ENCODE peak calls at places on chromosomes 13 and 19, in four cellular contexts. E is fibroblast of the conjunctiva, B is uterus, J is neural crest cell. N is an unnamed sample.

GRCh38 chr13:39023316-39023715 is 14.6 kb downstream of the PROSER1 start:
- DNase-seq in J (no peak), E (no peak), B (no peak), N (peak)

GRCh38 chr19:48962029-48962848 is 2.9 kb upstream of the FTL start:
- DNase-seq in J (no peak), B (no peak), E (no peak), N (no peak)

GRCh38 chr19:46753420-46754155 is 7.3 kb upstream of the STRN4 start:
- DNase-seq in J (peak), B (no peak), E (no peak), N (no peak)

GRCh38 chr19:12891553-12892021 is 627 bp downstream of the GCDH start:
- DNase-seq in E (no peak), J (no peak), B (no peak), N (no peak)

GRCh38 chr19:30214651-30215051 is 157.5 kb upstream of the ZNF536 start:
- DNase-seq in E (no peak), J (no peak), B (no peak), N (no peak)

GRCh38 chr13:26979334-26979733 is 192.3 kb downstream of the USP12 start:
- DNase-seq in E (no peak), J (no peak), B (no peak), N (no peak)

GRCh38 chr19:17747205-17748098 is 3.8 kb upstream of the FCHO1 start:
- DNase-seq in J (peak), E (peak), B (peak), N (peak)

GRCh38 chr13:22744688-22745452 is 435.9 kb upstream of the SGCG start:
- DNase-seq in J (no peak), B (no peak), E (no peak), N (no peak)

GRCh38 chr13:113077566-113077952 is 28.0 kb upstream of the F7 start:
- DNase-seq in B (no peak), E (no peak), J (no peak), N (no peak)

GRCh38 chr19:47719047-47719885 is 6.0 kb downstream of the EHD2 start:
- DNase-seq in B (peak), E (peak), J (no peak), N (peak)

GRCh38 chr13:100521912-100522490 is 66.6 kb downstream of the GGACT start:
- DNase-seq in J (no peak), E (no peak), B (no peak), N (no peak)

GRCh38 chr13:21556051-21556450 is 47.9 kb downstream of the MICU2 start:
- DNase-seq in E (no peak), B (no peak), J (no peak), N (no peak)

GRCh38 chr13:114096031-114096485 is 36.4 kb downstream of the RASA3 start:
- DNase-seq in E (no peak), J (no peak), B (no peak), N (no peak)

GRCh38 chr19:50972795-50973376 is 3.5 kb upstream of the KLK6 start:
- DNase-seq in J (no peak), B (no peak), E (no peak), N (no peak)

GRCh38 chr13:70424428-70424827 is 316.2 kb upstream of the KLHL1 start:
- DNase-seq in E (no peak), J (no peak), B (no peak), N (no peak)